ENCODE peak calls at places on chromosomes 7 and 10, in six cellular contexts. One of them, this sample, is unnamed.

GRCh38 chr7:26859720-26860119 is 4.7 kb downstream of the SKAP2 start:
- DNase-seq in transverse colon: no peak
- DNase-seq in H1: no peak
- DNase-seq in suprapubic skin: no peak
- DNase-seq in stomach: no peak
- DNase-seq in K562: no peak
- DNase-seq in this sample: no peak

GRCh38 chr7:142880886-142881505 is 4.5 kb downstream of the TRPV6 start:
- DNase-seq in transverse colon: no peak
- DNase-seq in H1: peak
- DNase-seq in suprapubic skin: peak
- DNase-seq in stomach: peak
- DNase-seq in K562: peak
- DNase-seq in this sample: no peak

GRCh38 chr7:135320277-135320676 is 86.6 kb downstream of the STRA8 start:
- DNase-seq in transverse colon: peak
- DNase-seq in H1: no peak
- DNase-seq in suprapubic skin: no peak
- DNase-seq in stomach: peak
- DNase-seq in K562: no peak
- DNase-seq in this sample: peak

GRCh38 chr7:18900236-18900635 is 217.2 kb downstream of the TWIST1 start:
- DNase-seq in transverse colon: no peak
- DNase-seq in H1: no peak
- DNase-seq in suprapubic skin: no peak
- DNase-seq in stomach: no peak
- DNase-seq in K562: no peak
- DNase-seq in this sample: no peak

GRCh38 chr7:131900785-131901287 is 344.4 kb upstream of the PODXL start:
- DNase-seq in transverse colon: no peak
- DNase-seq in H1: peak
- DNase-seq in suprapubic skin: no peak
- DNase-seq in stomach: no peak
- DNase-seq in K562: no peak
- DNase-seq in this sample: no peak

GRCh38 chr7:11194492-11194891 is 220.8 kb downstream of the PHF14 start:
- DNase-seq in transverse colon: no peak
- DNase-seq in H1: no peak
- DNase-seq in suprapubic skin: no peak
- DNase-seq in stomach: no peak
- DNase-seq in K562: no peak
- DNase-seq in this sample: no peak

GRCh38 chr7:37267251-37267650 is 181.4 kb downstream of the ELMO1 start:
- DNase-seq in transverse colon: no peak
- DNase-seq in H1: no peak
- DNase-seq in suprapubic skin: no peak
- DNase-seq in stomach: no peak
- DNase-seq in K562: no peak
- DNase-seq in this sample: no peak

GRCh38 chr10:50436805-50437204 is 185.5 kb upstream of the ASAH2 start:
- DNase-seq in transverse colon: no peak
- DNase-seq in H1: no peak
- DNase-seq in suprapubic skin: no peak
- DNase-seq in stomach: no peak
- DNase-seq in K562: no peak
- DNase-seq in this sample: no peak

GRCh38 chr10:131019696-131020095 is 291.8 kb downstream of the TCERG1L start:
- DNase-seq in transverse colon: no peak
- DNase-seq in H1: no peak
- DNase-seq in suprapubic skin: peak
- DNase-seq in stomach: no peak
- DNase-seq in K562: no peak
- DNase-seq in this sample: peak

GRCh38 chr7:31102973-31103850 is 51.1 kb downstream of the ADCYAP1R1 start:
- DNase-seq in transverse colon: no peak
- DNase-seq in H1: no peak
- DNase-seq in suprapubic skin: peak
- DNase-seq in stomach: peak
- DNase-seq in K562: no peak
- DNase-seq in this sample: no peak

GRCh38 chr7:36303202-36304098 is 86.2 kb upstream of the ANLN start:
- DNase-seq in transverse colon: peak
- DNase-seq in H1: no peak
- DNase-seq in suprapubic skin: peak
- DNase-seq in stomach: peak
- DNase-seq in K562: no peak
- DNase-seq in this sample: peak

GRCh38 chr10:103232772-103233488 is 12.8 kb upstream of the RPEL1 start:
- DNase-seq in transverse colon: no peak
- DNase-seq in H1: no peak
- DNase-seq in suprapubic skin: no peak
- DNase-seq in stomach: no peak
- DNase-seq in K562: no peak
- DNase-seq in this sample: no peak

GRCh38 chr10:25498645-25499044 is 323.8 kb downstream of the GPR158 start:
- DNase-seq in transverse colon: no peak
- DNase-seq in H1: no peak
- DNase-seq in suprapubic skin: no peak
- DNase-seq in stomach: no peak
- DNase-seq in K562: no peak
- DNase-seq in this sample: no peak

GRCh38 chr10:42755028-42755451 is 27.6 kb upstream of the BMS1 start:
- DNase-seq in transverse colon: no peak
- DNase-seq in H1: peak
- DNase-seq in suprapubic skin: no peak
- DNase-seq in stomach: no peak
- DNase-seq in K562: no peak
- DNase-seq in this sample: no peak

GRCh38 chr10:23155166-23155565 is 36.9 kb upstream of the PTF1A start:
- DNase-seq in transverse colon: no peak
- DNase-seq in H1: no peak
- DNase-seq in suprapubic skin: no peak
- DNase-seq in stomach: no peak
- DNase-seq in K562: no peak
- DNase-seq in this sample: no peak

GRCh38 chr10:101244321-101245050 is 15.2 kb upstream of the LBX1 start:
- DNase-seq in transverse colon: no peak
- DNase-seq in H1: no peak
- DNase-seq in suprapubic skin: no peak
- DNase-seq in stomach: no peak
- DNase-seq in K562: no peak
- DNase-seq in this sample: no peak

GRCh38 chr7:117645456-117646181 is 165.8 kb downstream of the CFTR start:
- DNase-seq in transverse colon: no peak
- DNase-seq in H1: no peak
- DNase-seq in suprapubic skin: no peak
- DNase-seq in stomach: no peak
- DNase-seq in K562: no peak
- DNase-seq in this sample: no peak

GRCh38 chr7:83861-84632 is 108.3 kb upstream of the FAM20C start:
- DNase-seq in transverse colon: no peak
- DNase-seq in H1: no peak
- DNase-seq in suprapubic skin: no peak
- DNase-seq in stomach: no peak
- DNase-seq in K562: no peak
- DNase-seq in this sample: peak

GRCh38 chr7:4257390-4258111 is 424.5 kb upstream of the FOXK1 start:
- DNase-seq in transverse colon: no peak
- DNase-seq in H1: no peak
- DNase-seq in suprapubic skin: peak
- DNase-seq in stomach: no peak
- DNase-seq in K562: no peak
- DNase-seq in this sample: no peak

GRCh38 chr10:69869291-69869841 is 67.7 kb downstream of the COL13A1 start:
- DNase-seq in transverse colon: peak
- DNase-seq in H1: no peak
- DNase-seq in suprapubic skin: no peak
- DNase-seq in stomach: peak
- DNase-seq in K562: no peak
- DNase-seq in this sample: no peak

GRCh38 chr10:77223532-77224460 is 413.8 kb downstream of the KCNMA1 start:
- DNase-seq in transverse colon: no peak
- DNase-seq in H1: no peak
- DNase-seq in suprapubic skin: no peak
- DNase-seq in stomach: no peak
- DNase-seq in K562: no peak
- DNase-seq in this sample: peak

GRCh38 chr7:131726031-131726430 is 169.6 kb upstream of the PODXL start:
- DNase-seq in transverse colon: no peak
- DNase-seq in H1: peak
- DNase-seq in suprapubic skin: no peak
- DNase-seq in stomach: no peak
- DNase-seq in K562: no peak
- DNase-seq in this sample: no peak

GRCh38 chr7:35508623-35509400 is 186.1 kb downstream of the HERPUD2 start:
- DNase-seq in transverse colon: no peak
- DNase-seq in H1: no peak
- DNase-seq in suprapubic skin: no peak
- DNase-seq in stomach: no peak
- DNase-seq in K562: no peak
- DNase-seq in this sample: no peak

GRCh38 chr7:21426286-21426957 is 1.5 kb upstream of the SP4 start:
- DNase-seq in transverse colon: no peak
- DNase-seq in H1: no peak
- DNase-seq in suprapubic skin: no peak
- DNase-seq in stomach: no peak
- DNase-seq in K562: no peak
- DNase-seq in this sample: no peak

GRCh38 chr10:12382157-12382548 is 32.8 kb downstream of the CAMK1D start:
- DNase-seq in transverse colon: no peak
- DNase-seq in H1: no peak
- DNase-seq in suprapubic skin: no peak
- DNase-seq in stomach: no peak
- DNase-seq in K562: no peak
- DNase-seq in this sample: no peak

GRCh38 chr10:67853512-67853911 is 15.5 kb upstream of the DNAJC12 start:
- DNase-seq in transverse colon: no peak
- DNase-seq in H1: no peak
- DNase-seq in suprapubic skin: no peak
- DNase-seq in stomach: no peak
- DNase-seq in K562: peak
- DNase-seq in this sample: no peak

GRCh38 chr7:95718556-95719410 is 53.6 kb upstream of the DYNC1I1 start:
- DNase-seq in transverse colon: no peak
- DNase-seq in H1: no peak
- DNase-seq in suprapubic skin: no peak
- DNase-seq in stomach: no peak
- DNase-seq in K562: no peak
- DNase-seq in this sample: no peak

GRCh38 chr10:12656518-12657142 is 307.3 kb downstream of the CAMK1D start:
- DNase-seq in transverse colon: no peak
- DNase-seq in H1: no peak
- DNase-seq in suprapubic skin: no peak
- DNase-seq in stomach: no peak
- DNase-seq in K562: peak
- DNase-seq in this sample: no peak

GRCh38 chr7:107998660-107999480 is 4.1 kb downstream of the LAMB1 start:
- DNase-seq in transverse colon: no peak
- DNase-seq in H1: no peak
- DNase-seq in suprapubic skin: no peak
- DNase-seq in stomach: no peak
- DNase-seq in K562: no peak
- DNase-seq in this sample: no peak

GRCh38 chr10:44352316-44353127 is 32.4 kb downstream of the CXCL12 start:
- DNase-seq in transverse colon: peak
- DNase-seq in H1: no peak
- DNase-seq in suprapubic skin: peak
- DNase-seq in stomach: peak
- DNase-seq in K562: no peak
- DNase-seq in this sample: peak

GRCh38 chr10:19922236-19922963 is 106.2 kb downstream of the PLXDC2 start:
- DNase-seq in transverse colon: peak
- DNase-seq in H1: no peak
- DNase-seq in suprapubic skin: no peak
- DNase-seq in stomach: no peak
- DNase-seq in K562: no peak
- DNase-seq in this sample: no peak

DNA sequence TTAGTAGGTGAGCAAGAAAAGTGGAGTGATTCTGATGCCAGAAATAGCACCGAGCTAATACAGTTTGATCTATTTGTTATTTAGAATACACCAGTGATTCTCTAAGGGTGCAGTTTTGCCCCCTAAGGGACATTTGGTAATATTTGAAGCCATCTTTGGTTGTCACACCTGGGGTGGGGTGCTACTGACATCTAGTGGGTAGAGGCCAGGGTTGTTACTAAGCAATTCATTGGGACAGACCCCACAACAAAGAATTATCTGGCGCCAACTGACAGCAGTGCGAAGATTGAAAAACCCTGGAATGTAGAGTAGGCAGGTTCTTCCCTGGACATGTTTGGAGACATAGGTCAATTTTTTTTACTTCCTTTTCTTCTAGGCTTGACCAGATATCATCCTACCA is 14.6 kb downstream of the PALS2 start:
- DNase-seq in transverse colon: no peak
- DNase-seq in H1: peak
- DNase-seq in suprapubic skin: no peak
- DNase-seq in stomach: no peak
- DNase-seq in K562: peak
- DNase-seq in this sample: no peak
- H3K4me3 ChIP-seq in transverse colon: no peak
- H3K4me3 ChIP-seq in H1: no peak
- H3K4me3 ChIP-seq in suprapubic skin: no peak
- H3K4me3 ChIP-seq in stomach: no peak
- H3K4me3 ChIP-seq in K562: no peak
- H3K4me3 ChIP-seq in this sample: no peak

DNA sequence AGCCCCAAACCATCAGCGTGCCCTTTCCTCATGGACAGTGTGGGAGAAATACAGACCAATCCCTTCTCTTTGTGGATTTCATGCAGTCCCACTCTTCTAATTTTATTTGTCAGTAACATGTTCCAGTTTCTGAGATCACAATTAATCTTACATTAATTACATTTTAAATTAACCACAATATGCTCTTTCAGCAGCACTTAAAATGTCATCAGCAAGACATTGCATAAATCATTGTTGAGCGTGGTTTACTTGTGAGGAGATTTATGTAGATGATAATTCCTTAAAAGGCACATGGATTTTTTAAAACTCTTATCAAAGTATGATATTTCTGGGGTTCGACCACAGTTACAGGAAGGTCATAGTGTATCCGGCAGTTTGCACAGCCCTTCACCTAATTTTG is 868.4 kb upstream of the C7orf33 start:
- DNase-seq in transverse colon: no peak
- DNase-seq in H1: no peak
- DNase-seq in suprapubic skin: no peak
- DNase-seq in stomach: no peak
- DNase-seq in K562: no peak
- DNase-seq in this sample: no peak
- TF ChIP-seq EP300 in transverse colon: no peak
- TF ChIP-seq EP300 in H1: no peak
- TF ChIP-seq EP300 in suprapubic skin: no peak
- TF ChIP-seq EP300 in stomach: no peak
- TF ChIP-seq EP300 in K562: no peak
- TF ChIP-seq EP300 in this sample: no peak

GRCh38 chr10:73798927-73799563 is 12.4 kb downstream of the NDST2 start:
- DNase-seq in transverse colon: no peak
- DNase-seq in H1: no peak
- DNase-seq in suprapubic skin: no peak
- DNase-seq in stomach: no peak
- DNase-seq in K562: no peak
- DNase-seq in this sample: peak
- TF ChIP-seq POLR2AphosphoS5 in transverse colon: no peak
- TF ChIP-seq POLR2AphosphoS5 in H1: peak
- TF ChIP-seq POLR2AphosphoS5 in suprapubic skin: no peak
- TF ChIP-seq POLR2AphosphoS5 in stomach: no peak
- TF ChIP-seq POLR2AphosphoS5 in K562: no peak
- TF ChIP-seq POLR2AphosphoS5 in this sample: no peak

GRCh38 chr7:100492738-100493475 is 9.2 kb downstream of the NYAP1 start:
- DNase-seq in transverse colon: no peak
- DNase-seq in H1: no peak
- DNase-seq in suprapubic skin: no peak
- DNase-seq in stomach: no peak
- DNase-seq in K562: no peak
- DNase-seq in this sample: no peak
- H3K4me3 ChIP-seq in transverse colon: peak
- H3K4me3 ChIP-seq in H1: peak
- H3K4me3 ChIP-seq in suprapubic skin: peak
- H3K4me3 ChIP-seq in stomach: peak
- H3K4me3 ChIP-seq in K562: peak
- H3K4me3 ChIP-seq in this sample: peak

This sample was measured in sigmoid colon.